ENCODE peak calls at places on chromosome 13, in five cellular contexts. P, M, A, C and N are unnamed samples.

GRCh38 chr13:36310417-36311108 is 12.9 kb upstream of the CCDC169 start:
- DNase-seq in P (no peak), M (no peak), A (no peak), C (no peak), N (no peak)

GRCh38 chr13:20435616-20436368 is 89.9 kb downstream of the CRYL1 start:
- DNase-seq in P (no peak), M (peak), A (no peak), C (no peak), N (no peak)

GRCh38 chr13:110657196-110657595 is 41.9 kb downstream of the NAXD start:
- DNase-seq in P (no peak), M (no peak), A (no peak), C (no peak), N (no peak)

GRCh38 chr13:94641432-94641941 is 39.8 kb downstream of the GPR180 start:
- DNase-seq in P (no peak), M (no peak), A (no peak), C (peak), N (no peak)

GRCh38 chr13:38303816-38304215 is 45.8 kb upstream of the UFM1 start:
- DNase-seq in P (no peak), M (no peak), A (no peak), C (no peak), N (no peak)

GRCh38 chr13:113398963-113399754 is 35.2 kb upstream of the GRTP1 start:
- DNase-seq in P (no peak), M (peak), A (no peak), C (no peak), N (no peak)

GRCh38 chr13:99144306-99144705 is 56.3 kb upstream of the UBAC2 start:
- DNase-seq in P (no peak), M (no peak), A (no peak), C (no peak), N (no peak)

GRCh38 chr13:95438297-95438696 is 114.2 kb upstream of the CLDN10 start:
- DNase-seq in P (no peak), M (no peak), A (no peak), C (no peak), N (no peak)

GRCh38 chr13:74414458-74414857 is 280.3 kb upstream of the KLF12 start:
- DNase-seq in P (no peak), M (no peak), A (no peak), C (no peak), N (no peak)

GRCh38 chr13:71017607-71018006 is 849.4 kb downstream of the DACH1 start:
- DNase-seq in P (no peak), M (no peak), A (no peak), C (no peak), N (no peak)

GRCh38 chr13:114200673-114201005 is 21.6 kb downstream of the CFAP97D2 start:
- DNase-seq in P (no peak), M (no peak), A (no peak), C (no peak), N (no peak)

GRCh38 chr13:41222259-41222852 is 28.0 kb upstream of the KBTBD7 start:
- DNase-seq in P (no peak), M (peak), A (peak), C (peak), N (no peak)

GRCh38 chr13:40013554-40013953 is 358.1 kb downstream of the COG6 start:
- DNase-seq in P (no peak), M (no peak), A (no peak), C (no peak), N (no peak)

GRCh38 chr13:73672492-73672891 is 461.7 kb downstream of the KLF12 start:
- DNase-seq in P (no peak), M (no peak), A (no peak), C (no peak), N (no peak)

GRCh38 chr13:51066091-51066831 is 44.8 kb downstream of the C13orf42 start:
- DNase-seq in P (no peak), M (no peak), A (no peak), C (peak), N (no peak)

GRCh38 chr13:40488869-40489391 is 177.5 kb downstream of the FOXO1 start:
- DNase-seq in P (no peak), M (no peak), A (no peak), C (no peak), N (no peak)

GRCh38 chr13:93003531-93003930 is 223.1 kb upstream of the GPC6 start:
- DNase-seq in P (no peak), M (no peak), A (no peak), C (no peak), N (no peak)

GRCh38 chr13:104098421-104098820 is 1032.2 kb upstream of the SLC10A2 start:
- DNase-seq in P (no peak), M (no peak), A (no peak), C (no peak), N (no peak)

GRCh38 chr13:25783480-25784081 is 268.2 kb downstream of the SHISA2 start:
- DNase-seq in P (no peak), M (no peak), A (no peak), C (no peak), N (no peak)

GRCh38 chr13:26914624-26915023 is 154.0 kb upstream of the GPR12 start:
- DNase-seq in P (no peak), M (no peak), A (no peak), C (peak), N (no peak)

GRCh38 chr13:99523838-99524237 is 22.6 kb downstream of the TM9SF2 start:
- DNase-seq in P (no peak), M (no peak), A (no peak), C (no peak), N (no peak)

GRCh38 chr13:42420304-42420703 is 148.4 kb downstream of the AKAP11 start:
- DNase-seq in P (no peak), M (no peak), A (peak), C (no peak), N (no peak)